ENCODE peak calls at places on chromosomes 7 and 10, in six cellular contexts. O is WERI-Rb-1, E is AG09309, W is BE2C, X is colonic mucosa, M is ovary. Z is an unnamed sample.

GRCh38 chr7:27863866-27864265 is 123.9 kb downstream of the TAX1BP1 start:
- DNase-seq in E (no peak), W (no peak), X (no peak), M (no peak), O (no peak), Z (peak)

GRCh38 chr10:29243750-29244149 is 45.1 kb upstream of the LYZL1 start:
- DNase-seq in X (peak), W (no peak), O (no peak), M (no peak), E (no peak), Z (no peak)

GRCh38 chr7:2542011-2542923 is 13.1 kb downstream of the BRAT1 start:
- DNase-seq in W (no peak), O (no peak), X (no peak), E (no peak), M (no peak), Z (no peak)

GRCh38 chr7:32594965-32595364 is 99.7 kb downstream of the AVL9 start:
- DNase-seq in M (no peak), W (no peak), E (no peak), X (no peak), O (no peak), Z (no peak)

GRCh38 chr10:124530816-124531215 is 69.2 kb downstream of the LHPP start:
- DNase-seq in X (no peak), O (no peak), W (no peak), E (no peak), M (no peak), Z (no peak)

GRCh38 chr7:108415821-108416536 is 40.3 kb downstream of the NRCAM start:
- DNase-seq in O (no peak), W (peak), M (no peak), X (no peak), E (no peak), Z (no peak)

GRCh38 chr7:70569335-70569819 is 562.6 kb upstream of the GALNT17 start:
- DNase-seq in E (no peak), W (peak), O (peak), X (no peak), M (no peak), Z (peak)

GRCh38 chr10:122310311-122311050 is 39.4 kb downstream of the BTBD16 start:
- DNase-seq in M (no peak), O (no peak), X (peak), W (no peak), E (no peak), Z (peak)

GRCh38 chr7:47422631-47423030 is 159.3 kb downstream of the TNS3 start:
- DNase-seq in W (no peak), M (no peak), O (no peak), X (no peak), E (no peak), Z (no peak)

GRCh38 chr10:60733826-60734225 is 44.5 kb upstream of the CDK1 start:
- DNase-seq in E (no peak), W (no peak), M (peak), X (no peak), O (no peak), Z (no peak)

GRCh38 chr10:60732240-60733188 is 45.8 kb upstream of the CDK1 start:
- DNase-seq in X (peak), W (no peak), M (peak), O (peak), E (no peak), Z (no peak)

GRCh38 chr10:60729106-60729505 is 49.2 kb upstream of the CDK1 start:
- DNase-seq in M (no peak), W (no peak), O (no peak), X (no peak), E (no peak), Z (no peak)

GRCh38 chr10:60733189-60733815 is 45.0 kb upstream of the CDK1 start:
- DNase-seq in O (peak), E (no peak), M (peak), W (peak), X (peak), Z (no peak)

GRCh38 chr10:60731134-60731883 is 47.0 kb upstream of the CDK1 start:
- DNase-seq in O (no peak), W (no peak), M (no peak), X (peak), E (no peak), Z (no peak)
- TF ChIP-seq CTCF in O (no peak), W (no peak), M (no peak), X (no peak), E (no peak), Z (no peak)

GRCh38 chr10:101969496-101969895 is 86.5 kb downstream of the ARMH3 start:
- DNase-seq in O (no peak), X (no peak), M (no peak), E (no peak), W (no peak), Z (no peak)
- H3K4me3 ChIP-seq in O (no peak), X (no peak), M (no peak), E (no peak), W (no peak), Z (no peak)

GRCh38 chr7:99918959-99919813 is at the start of gene TRIM4:
- DNase-seq in X (peak), W (peak), M (peak), O (peak), E (peak), Z (peak)
- TF ChIP-seq CTCF in X (no peak), W (no peak), M (peak), O (peak), E (peak), Z (peak)

GRCh38 chr10:75126277-75126676 is 14.8 kb downstream of the SAMD8 start:
- DNase-seq in O (no peak), W (no peak), E (no peak), M (no peak), X (no peak), Z (no peak)
- H3K4me3 ChIP-seq in O (no peak), W (no peak), E (no peak), M (no peak), X (no peak), Z (no peak)

DNA sequence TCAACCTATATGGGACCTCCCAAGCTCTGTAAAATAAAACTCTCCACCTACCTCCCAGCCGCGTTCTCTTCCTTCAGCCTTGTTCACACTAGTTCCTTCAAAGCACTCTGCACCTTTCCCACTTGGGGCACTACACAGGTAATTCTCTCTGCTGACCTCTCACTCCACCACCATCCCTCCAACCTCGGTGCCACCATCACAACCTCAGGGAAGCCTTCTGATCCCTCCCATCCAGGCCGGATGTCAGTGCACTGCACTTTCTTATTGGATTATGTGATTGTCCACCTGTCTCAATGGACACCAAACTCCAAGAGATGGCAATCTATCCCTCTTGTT is 7.0 kb downstream of the LARP4B start:
- DNase-seq in M (no peak), W (no peak), O (no peak), X (no peak), E (no peak), Z (no peak)
- TF ChIP-seq CTCF in M (no peak), W (no peak), O (no peak), X (no peak), E (no peak), Z (no peak)

GRCh38 chr7:8204674-8205377 is 57.1 kb downstream of the ICA1 start:
- DNase-seq in X (no peak), M (no peak), O (no peak), E (peak), W (no peak), Z (no peak)
- H3K4me3 ChIP-seq in X (no peak), M (no peak), O (no peak), E (no peak), W (no peak), Z (no peak)

DNA sequence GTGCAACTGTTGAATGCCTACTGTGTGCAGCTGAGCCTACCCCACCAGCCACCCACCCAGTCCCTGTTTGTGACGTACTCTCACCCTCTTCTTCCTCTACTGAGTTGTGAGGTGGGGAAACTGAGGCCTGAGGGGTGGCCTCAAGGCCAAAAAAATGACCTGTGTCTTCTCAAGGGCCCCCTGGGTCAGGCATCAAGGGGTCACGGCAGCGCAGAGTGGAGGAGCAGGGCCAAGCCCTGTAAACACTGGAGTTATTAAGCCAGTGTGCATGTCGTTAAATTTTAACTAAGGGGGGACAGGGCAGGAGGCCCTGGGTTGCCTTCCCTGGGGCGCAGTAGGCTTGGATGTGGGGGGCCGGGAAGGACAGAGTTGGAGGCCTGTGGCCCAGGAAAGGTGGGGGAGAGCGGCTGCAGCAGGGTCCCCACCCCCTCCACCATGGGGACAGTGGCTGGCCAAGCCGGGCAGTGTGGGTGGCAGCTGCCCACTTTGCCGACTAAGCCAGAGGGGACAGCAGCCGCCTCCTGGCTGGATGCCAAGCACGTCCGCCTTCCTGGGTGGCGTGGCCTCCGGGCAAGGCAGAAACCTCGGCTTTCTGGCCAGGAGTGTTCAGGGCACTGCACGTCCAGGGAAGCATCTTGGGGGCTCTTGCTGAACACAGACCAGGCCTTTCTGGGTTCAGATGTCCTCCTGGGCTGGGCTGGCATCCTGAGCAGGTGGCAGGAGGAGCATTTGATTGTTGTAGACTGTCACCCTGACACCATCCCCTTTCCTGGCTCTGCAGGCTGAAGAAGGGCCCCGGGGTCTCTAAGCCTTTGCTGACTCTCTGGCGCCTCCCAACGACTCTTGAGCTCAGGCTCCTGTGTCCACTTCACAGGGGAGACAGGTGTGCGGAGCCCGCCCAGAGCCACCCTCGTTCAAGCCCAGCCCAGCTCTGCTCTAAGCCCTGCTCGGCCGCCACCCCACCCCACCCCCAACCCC is 1.9 kb downstream of the SLC29A4 start:
- DNase-seq in W (peak), E (no peak), M (no peak), O (peak), X (peak), Z (no peak)
- TF ChIP-seq CTCF in W (peak), E (peak), M (no peak), O (peak), X (no peak), Z (peak)

GRCh38 chr10:45660876-45661411 is 11.6 kb downstream of the ZFAND4 start:
- DNase-seq in X (no peak), M (no peak), W (no peak), O (no peak), E (no peak), Z (no peak)
- H3K4me3 ChIP-seq in X (no peak), M (no peak), W (no peak), O (no peak), E (no peak), Z (no peak)

Z was measured in kidney epithelial cell.